ENCODE peak calls at places on chromosomes 7 and 10, in ten cellular contexts. M is CD4-positive, CD25-positive, alpha-beta regulatory T cell; K is T-cell; L is activated naive CD8-positive, alpha-beta T cell treated with anti-CD3 and anti-CD28 coated beads, Interleukin-2, amount 50 U/mL, for 24 hours; Y is naive thymus-derived CD8-positive, alpha-beta T cell; X is effector memory CD8-positive, alpha-beta T cell; H is activated CD4-positive, CD25-positive, alpha-beta regulatory T cell treated with anti-CD3 and anti-CD28 coated beads, Interleukin-2, amount 50 U/mL, for 24 hours; Z is activated T-cell treated with anti-CD3 and anti-CD28 coated beads, Interleukin-2, amount 50 U/mL, for 4 hours; P is natural killer cell; A is heart left ventricle. B is an unnamed sample.

GRCh38 chr7:1425292-1426136 is 33.8 kb downstream of the MICALL2 start:
- ATAC-seq in X (no peak), H (no peak), Y (no peak), K (no peak), A (no peak), L (no peak), Z (peak), P (no peak), M (no peak), B (no peak)

GRCh38 chr7:21450876-21451275 is 23.0 kb downstream of the SP4 start:
- ATAC-seq in H (no peak), X (no peak), P (no peak), Y (no peak), M (no peak), K (no peak), L (no peak), Z (no peak), A (no peak), B (no peak)

GRCh38 chr10:59675812-59676211 is 33.8 kb downstream of the SLC16A9 start:
- ATAC-seq in Z (no peak), L (no peak), M (no peak), H (no peak), K (no peak), P (no peak), A (no peak), Y (no peak), X (no peak), B (no peak)

GRCh38 chr10:73818402-73818801 is 7.0 kb upstream of the NDST2 start:
- ATAC-seq in A (no peak), P (no peak), L (no peak), H (no peak), Z (no peak), Y (no peak), X (no peak), M (no peak), K (no peak), B (no peak)

GRCh38 chr10:131072651-131073468 is 238.7 kb downstream of the TCERG1L start:
- ATAC-seq in Y (no peak), A (no peak), P (peak), X (no peak), H (no peak), M (no peak), L (no peak), K (no peak), Z (no peak), B (no peak)

GRCh38 chr10:103535595-103535994 is 42.1 kb downstream of the NEURL1 start:
- ATAC-seq in Z (no peak), A (no peak), M (no peak), K (no peak), X (no peak), H (no peak), L (no peak), P (no peak), Y (no peak), B (no peak)

GRCh38 chr10:21031232-21031790 is 134.2 kb upstream of the NEBL start:
- ATAC-seq in L (no peak), Y (no peak), M (no peak), Z (no peak), X (no peak), P (no peak), A (no peak), H (no peak), K (no peak), B (no peak)

GRCh38 chr7:5334671-5335070 is 51.9 kb downstream of the SLC29A4 start:
- ATAC-seq in A (no peak), Z (no peak), P (no peak), X (no peak), H (no peak), K (no peak), M (no peak), Y (no peak), L (no peak), B (no peak)

GRCh38 chr10:58531084-58531695 is 18.5 kb downstream of the BICC1 start:
- ATAC-seq in P (peak), X (peak), Z (peak), A (no peak), H (peak), L (no peak), M (no peak), Y (no peak), K (no peak), B (no peak)

GRCh38 chr7:133199831-133200230 is 53.0 kb upstream of the EXOC4 start:
- ATAC-seq in L (no peak), Z (no peak), M (no peak), Y (no peak), X (no peak), K (no peak), P (no peak), H (no peak), A (no peak), B (no peak)

GRCh38 chr10:6120691-6121090 is 31.9 kb downstream of the RBM17 start:
- ATAC-seq in M (no peak), K (no peak), L (no peak), Y (no peak), H (no peak), A (no peak), Z (no peak), X (no peak), P (no peak), B (no peak)